ENCODE peak calls at places on chromosomes 16 and 17, in six cellular contexts. One of them, this sample, is unnamed.

GRCh38 chr16:83046664-83047063 is 419.9 kb downstream of the CDH13 start:
- DNase-seq in dermis blood vessel endothelial cell: no peak
- DNase-seq in T-helper 17 cell: no peak
- DNase-seq in T-cell: no peak
- DNase-seq in NCI-H748 treated with DMSO at 0.1 percent for 48 hours: no peak
- DNase-seq in SW 1271: no peak
- DNase-seq in this sample: peak

GRCh38 chr17:49755681-49756283 is 8.1 kb downstream of the FAM117A start:
- DNase-seq in dermis blood vessel endothelial cell: no peak
- DNase-seq in T-helper 17 cell: no peak
- DNase-seq in T-cell: no peak
- DNase-seq in NCI-H748 treated with DMSO at 0.1 percent for 48 hours: no peak
- DNase-seq in SW 1271: no peak
- DNase-seq in this sample: no peak

GRCh38 chr17:59893617-59894100 is 738 bp downstream of the RPS6KB1 start:
- DNase-seq in dermis blood vessel endothelial cell: peak
- DNase-seq in T-helper 17 cell: no peak
- DNase-seq in T-cell: peak
- DNase-seq in NCI-H748 treated with DMSO at 0.1 percent for 48 hours: no peak
- DNase-seq in SW 1271: no peak
- DNase-seq in this sample: peak

GRCh38 chr17:63406689-63407330 is 39.3 kb downstream of the CYB561 start:
- DNase-seq in dermis blood vessel endothelial cell: peak
- DNase-seq in T-helper 17 cell: peak
- DNase-seq in T-cell: peak
- DNase-seq in NCI-H748 treated with DMSO at 0.1 percent for 48 hours: peak
- DNase-seq in SW 1271: peak
- DNase-seq in this sample: peak

GRCh38 chr16:9870962-9871361 is 311.3 kb downstream of the GRIN2A start:
- DNase-seq in dermis blood vessel endothelial cell: no peak
- DNase-seq in T-helper 17 cell: no peak
- DNase-seq in T-cell: no peak
- DNase-seq in NCI-H748 treated with DMSO at 0.1 percent for 48 hours: no peak
- DNase-seq in SW 1271: no peak
- DNase-seq in this sample: no peak

GRCh38 chr16:75298252-75298651 is 46.8 kb upstream of the BCAR1 start:
- DNase-seq in dermis blood vessel endothelial cell: no peak
- DNase-seq in T-helper 17 cell: no peak
- DNase-seq in T-cell: no peak
- DNase-seq in NCI-H748 treated with DMSO at 0.1 percent for 48 hours: no peak
- DNase-seq in SW 1271: no peak
- DNase-seq in this sample: no peak

GRCh38 chr17:41334899-41335298 is 15.7 kb downstream of the KRT33A start:
- DNase-seq in dermis blood vessel endothelial cell: no peak
- DNase-seq in T-helper 17 cell: no peak
- DNase-seq in T-cell: no peak
- DNase-seq in NCI-H748 treated with DMSO at 0.1 percent for 48 hours: no peak
- DNase-seq in SW 1271: no peak
- DNase-seq in this sample: no peak

GRCh38 chr16:85621698-85622433 is 8.7 kb downstream of the GSE1 start:
- DNase-seq in dermis blood vessel endothelial cell: no peak
- DNase-seq in T-helper 17 cell: no peak
- DNase-seq in T-cell: no peak
- DNase-seq in NCI-H748 treated with DMSO at 0.1 percent for 48 hours: no peak
- DNase-seq in SW 1271: no peak
- DNase-seq in this sample: no peak

GRCh38 chr17:3026856-3027751 is 36.3 kb downstream of the OR1D5 start:
- DNase-seq in dermis blood vessel endothelial cell: no peak
- DNase-seq in T-helper 17 cell: no peak
- DNase-seq in T-cell: no peak
- DNase-seq in NCI-H748 treated with DMSO at 0.1 percent for 48 hours: no peak
- DNase-seq in SW 1271: no peak
- DNase-seq in this sample: no peak

GRCh38 chr17:78607061-78607460 is 29.9 kb upstream of the DNAH17 start:
- DNase-seq in dermis blood vessel endothelial cell: no peak
- DNase-seq in T-helper 17 cell: no peak
- DNase-seq in T-cell: no peak
- DNase-seq in NCI-H748 treated with DMSO at 0.1 percent for 48 hours: no peak
- DNase-seq in SW 1271: no peak
- DNase-seq in this sample: no peak

This sample was measured in A673.